ENCODE peak calls at places on chromosomes 2 and 18, in nine cellular contexts. A, F, N, W, C, G, I, V and T are unnamed samples.

GRCh38 chr2:238160206-238161129 is 1.7 kb downstream of the ERFE start:
- DNase-seq in A (no peak), F (peak; percentile 57), N (no peak), W (no peak), C (no peak), G (peak; percentile 33), I (no peak), V (no peak), T (no peak)

GRCh38 chr18:45449761-45450227 is 165.5 kb upstream of the SLC14A2 start:
- DNase-seq in A (peak; percentile 25), F (peak; percentile 75), N (no peak), W (no peak), C (no peak), G (no peak), I (no peak), V (peak; percentile 74), T (no peak)

GRCh38 chr2:171244970-171245782 is 84.5 kb upstream of the TLK1 start:
- DNase-seq in A (no peak), F (no peak), N (no peak), W (no peak), C (no peak), G (no peak), I (no peak), V (no peak), T (no peak)

GRCh38 chr18:30359521-30359920 is 683.0 kb downstream of the DSC3 start:
- DNase-seq in A (no peak), F (no peak), N (no peak), W (no peak), C (no peak), G (no peak), I (no peak), V (no peak), T (no peak)

GRCh38 chr18:70363861-70364260 is 75.0 kb downstream of the SOCS6 start:
- DNase-seq in A (no peak), F (no peak), N (no peak), W (no peak), C (peak; percentile 26), G (no peak), I (no peak), V (no peak), T (no peak)

GRCh38 chr2:6949009-6949351 is 31.8 kb downstream of the RNF144A start:
- DNase-seq in A (no peak), F (no peak), N (no peak), W (no peak), C (no peak), G (no peak), I (no peak), V (no peak), T (no peak)

GRCh38 chr2:129152514-129152913 is 827.0 kb upstream of the RAB6C start:
- DNase-seq in A (no peak), F (no peak), N (no peak), W (no peak), C (no peak), G (no peak), I (no peak), V (no peak), T (no peak)

GRCh38 chr2:109648041-109648527 is 33.9 kb downstream of the SOWAHC start:
- DNase-seq in A (no peak), F (no peak), N (no peak), W (no peak), C (no peak), G (no peak), I (no peak), V (no peak), T (no peak)

GRCh38 chr2:172704072-172704936 is 31.3 kb upstream of the RAPGEF4 start:
- DNase-seq in A (no peak), F (no peak), N (no peak), W (peak; percentile 18), C (no peak), G (peak; percentile 33), I (no peak), V (no peak), T (no peak)

GRCh38 chr18:24633121-24633520 is 172.7 kb downstream of the HRH4 start:
- DNase-seq in A (no peak), F (no peak), N (no peak), W (no peak), C (peak; percentile 23), G (no peak), I (no peak), V (no peak), T (no peak)

GRCh38 chr2:10412380-10412779 is 35.7 kb downstream of the ODC1 start:
- DNase-seq in A (no peak), F (no peak), N (no peak), W (no peak), C (no peak), G (peak; percentile 80), I (no peak), V (no peak), T (no peak)

GRCh38 chr2:149490296-149490695 is 97.3 kb downstream of the MMADHC start:
- DNase-seq in A (no peak), F (no peak), N (no peak), W (no peak), C (no peak), G (no peak), I (no peak), V (no peak), T (no peak)

GRCh38 chr18:702957-703659 is 9.3 kb downstream of the ENOSF1 start:
- DNase-seq in A (no peak), F (no peak), N (peak; percentile 7), W (no peak), C (peak; percentile 71), G (no peak), I (no peak), V (peak; percentile 27), T (no peak)

GRCh38 chr2:213122730-213123129 is 28.7 kb downstream of the IKZF2 start:
- DNase-seq in A (no peak), F (no peak), N (no peak), W (no peak), C (no peak), G (no peak), I (no peak), V (no peak), T (no peak)

DNA sequence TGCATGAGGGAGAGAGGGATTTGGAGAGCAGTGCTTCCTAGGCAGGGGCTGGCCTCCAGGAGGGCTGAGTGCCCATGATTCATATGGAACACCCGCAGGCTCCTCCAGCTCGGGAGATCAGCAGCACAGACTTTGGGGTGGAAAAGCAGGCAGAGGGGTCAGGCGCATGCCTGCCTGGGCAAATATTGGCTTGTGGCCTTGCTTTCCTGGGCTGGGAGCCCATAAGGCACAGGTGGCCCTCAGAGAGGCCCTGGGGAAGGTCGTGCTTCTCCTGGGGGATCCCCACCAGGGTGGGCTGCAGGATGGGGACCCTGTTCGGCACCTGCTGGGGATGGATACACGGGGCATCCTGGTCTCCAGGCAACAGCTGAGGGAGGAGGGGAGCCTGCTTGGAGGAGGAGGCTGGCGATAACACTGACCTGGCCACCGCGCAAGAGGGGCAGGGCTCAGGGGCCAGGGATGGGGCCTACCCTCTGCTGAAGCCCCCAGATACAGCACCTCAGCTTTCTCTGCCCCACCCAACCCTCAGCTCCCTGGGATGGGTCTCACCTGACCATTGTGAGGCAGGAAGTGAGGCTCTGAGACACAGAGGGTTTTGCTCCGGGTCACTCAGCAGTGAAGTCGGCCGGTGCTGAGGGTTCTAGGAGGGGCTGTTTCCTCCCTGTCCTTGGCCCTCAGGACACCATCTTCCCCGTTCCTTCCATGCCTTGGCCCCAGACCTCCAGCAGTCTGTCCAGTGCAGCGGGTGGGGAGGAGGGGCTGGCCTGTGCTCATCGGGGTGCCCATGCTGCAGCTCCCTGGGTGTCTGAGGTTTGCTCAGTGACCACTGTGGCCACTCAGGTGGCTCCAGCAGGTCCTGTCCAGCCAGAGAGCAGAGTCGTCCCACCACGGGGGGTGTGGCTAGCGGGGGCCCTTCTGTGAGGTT is 12.0 kb downstream of the AQP12A start:
- DNase-seq in A (no peak), F (peak; percentile 37), N (no peak), W (no peak), C (no peak), G (no peak), I (no peak), V (no peak), T (no peak)
- H3K27me3 ChIP-seq in A (no peaks in the 10 kb centered on the region), F (peaks cover 9% of the 10 kb centered on the region), N (no peaks in the 10 kb centered on the region), W (no peaks in the 10 kb centered on the region), C (peaks cover 12% of the 10 kb centered on the region), G (peaks cover 52% of the 10 kb centered on the region), I (peaks cover 8% of the 10 kb centered on the region), V (no peaks in the 10 kb centered on the region), T (no peaks in the 10 kb centered on the region)

GRCh38 chr18:55414475-55414874 is 173.5 kb downstream of the TCF4 start:
- DNase-seq in A (no peak), F (no peak), N (no peak), W (no peak), C (no peak), G (no peak), I (no peak), V (no peak), T (no peak)
- H3K27me3 ChIP-seq in A (no peaks in the 10 kb centered on the region), F (no peaks in the 10 kb centered on the region), N (no peaks in the 10 kb centered on the region), W (no peaks in the 10 kb centered on the region), C (no peaks in the 10 kb centered on the region), G (no peaks in the 10 kb centered on the region), I (no peaks in the 10 kb centered on the region), V (no peaks in the 10 kb centered on the region), T (no peaks in the 10 kb centered on the region)

GRCh38 chr2:120425014-120425413 is 79.1 kb downstream of the INHBB start:
- DNase-seq in A (no peak), F (no peak), N (no peak), W (no peak), C (no peak), G (no peak), I (no peak), V (no peak), T (no peak)

GRCh38 chr2:120422761-120423160 is 76.8 kb downstream of the INHBB start:
- DNase-seq in A (no peak), F (no peak), N (no peak), W (no peak), C (no peak), G (no peak), I (no peak), V (no peak), T (no peak)

GRCh38 chr2:120421830-120422175 is 75.9 kb downstream of the INHBB start:
- DNase-seq in A (peak; percentile 2), F (no peak), N (no peak), W (no peak), C (no peak), G (no peak), I (no peak), V (no peak), T (no peak)

GRCh38 chr2:120424274-120424796 is 78.4 kb downstream of the INHBB start:
- DNase-seq in A (no peak), F (no peak), N (no peak), W (no peak), C (no peak), G (no peak), I (no peak), V (no peak), T (no peak)

GRCh38 chr2:120423167-120423943 is 77.4 kb downstream of the INHBB start:
- DNase-seq in A (peak; percentile 1), F (no peak), N (no peak), W (no peak), C (no peak), G (no peak), I (no peak), V (no peak), T (no peak)
- H3K27me3 ChIP-seq in A (no peaks in the 10 kb centered on the region), F (peaks cover 9% of the 10 kb centered on the region), N (no peaks in the 10 kb centered on the region), W (no peaks in the 10 kb centered on the region), C (peaks cover 31% of the 10 kb centered on the region), G (peaks cover 43% of the 10 kb centered on the region), I (no peaks in the 10 kb centered on the region), V (no peaks in the 10 kb centered on the region), T (no peaks in the 10 kb centered on the region)

DNA sequence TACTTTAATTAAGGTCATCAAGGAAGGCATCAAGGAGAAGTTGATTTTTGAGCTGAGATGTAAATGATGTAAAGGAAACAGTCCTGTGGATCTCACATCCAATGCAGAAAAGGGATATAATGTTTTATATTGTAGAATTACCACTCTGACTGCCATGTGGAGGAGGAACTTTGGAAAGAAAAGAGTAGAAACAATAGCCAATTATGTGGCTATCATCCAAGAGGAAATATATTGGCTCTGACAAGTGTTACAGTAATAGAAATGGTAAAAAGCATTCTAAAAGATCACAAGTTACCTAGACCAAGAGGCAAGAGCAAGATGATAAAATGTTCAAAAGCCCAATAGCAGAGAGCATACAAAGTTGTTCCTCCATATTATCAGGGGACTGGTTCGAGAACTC is 26.8 kb downstream of the BARD1 start:
- DNase-seq in A (no peak), F (no peak), N (no peak), W (no peak), C (no peak), G (no peak), I (no peak), V (no peak), T (no peak)
- H3K27me3 ChIP-seq in A (no peaks in the 10 kb centered on the region), F (no peaks in the 10 kb centered on the region), N (no peaks in the 10 kb centered on the region), W (no peaks in the 10 kb centered on the region), C (no peaks in the 10 kb centered on the region), G (no peaks in the 10 kb centered on the region), I (no peaks in the 10 kb centered on the region), V (no peaks in the 10 kb centered on the region), T (no peaks in the 10 kb centered on the region)